ENCODE peak calls at places on chromosome 5, in five cellular contexts. D is heart right ventricle, B is AG04450, W is ovary, Z is HepG2. Y is an unnamed sample.

GRCh38 chr5:161507591-161507990 is 38.9 kb downstream of the GABRB2 start:
- DNase-seq in D (no peak), Z (no peak), W (no peak), B (no peak), Y (no peak)

GRCh38 chr5:127029513-127030258 is 672 bp downstream of the MARCHF3 start:
- DNase-seq in Z (peak; percentile 66), D (peak; percentile 50), B (no peak), W (peak; percentile 22), Y (no peak)

GRCh38 chr5:73940747-73941146 is 314.8 kb downstream of the ARHGEF28 start:
- DNase-seq in D (no peak), B (no peak), W (no peak), Z (no peak), Y (no peak)

GRCh38 chr5:127634007-127634406 is 14.9 kb upstream of the CTXN3 start:
- DNase-seq in Z (no peak), W (no peak), D (no peak), B (no peak), Y (no peak)

GRCh38 chr5:135307143-135307903 is 91.7 kb downstream of the MACROH2A1 start:
- DNase-seq in Z (no peak), D (no peak), B (no peak), W (no peak), Y (no peak)

GRCh38 chr5:115855959-115856358 is 14.2 kb downstream of the AP3S1 start:
- DNase-seq in B (no peak), Z (no peak), W (no peak), D (no peak), Y (no peak)

GRCh38 chr5:134524826-134525686 is at the start of gene JADE2:
- DNase-seq in B (no peak), Z (peak; percentile 40), D (peak; percentile 74), W (peak; percentile 78), Y (no peak)

GRCh38 chr5:149831492-149831891 is 101.4 kb downstream of the PPARGC1B start:
- DNase-seq in W (no peak), Z (no peak), D (no peak), B (no peak), Y (no peak)

GRCh38 chr5:134551891-134552290 is 26.4 kb downstream of the JADE2 start:
- DNase-seq in W (no peak), D (no peak), B (no peak), Z (no peak), Y (no peak)

GRCh38 chr5:40871177-40871576 is 30.0 kb downstream of the CARD6 start:
- DNase-seq in W (no peak), Z (no peak), D (no peak), B (no peak), Y (no peak)

GRCh38 chr5:159459951-159460538 is 129.8 kb upstream of the IL12B start:
- DNase-seq in W (no peak), Z (no peak), D (no peak), B (no peak), Y (no peak)

GRCh38 chr5:155838394-155838793 is 488.6 kb upstream of the SGCD start:
- DNase-seq in D (no peak), B (no peak), Z (no peak), W (no peak), Y (no peak)

GRCh38 chr5:172797800-172798199 is 26.8 kb upstream of the DUSP1 start:
- DNase-seq in Z (peak; percentile 54), D (no peak), B (no peak), W (no peak), Y (no peak)

GRCh38 chr5:107812570-107813141 is 141.9 kb upstream of the EFNA5 start:
- DNase-seq in Z (no peak), B (peak; percentile 66), W (no peak), D (peak; percentile 59), Y (no peak)

GRCh38 chr5:163880307-163880706 is 374.9 kb downstream of the MAT2B start:
- DNase-seq in Z (no peak), D (no peak), W (no peak), B (no peak), Y (no peak)

GRCh38 chr5:149860801-149861322 is 83.7 kb downstream of the PDE6A start:
- DNase-seq in W (no peak), B (no peak), Z (no peak), D (no peak), Y (peak; percentile 69)

GRCh38 chr5:169354263-169354662 is 53.3 kb upstream of the SLIT3 start:
- DNase-seq in B (no peak), W (no peak), Z (no peak), D (no peak), Y (no peak)

GRCh38 chr5:101942321-101942882 is 353.7 kb downstream of the SLCO4C1 start:
- DNase-seq in D (no peak), B (no peak), W (no peak), Z (peak; percentile 27), Y (peak; percentile 9)

GRCh38 chr5:143636951-143637528 is 174.9 kb upstream of the HMHB1 start:
- DNase-seq in Z (peak; percentile 84), B (no peak), W (no peak), D (no peak), Y (no peak)

GRCh38 chr5:136061630-136062381 is 33.0 kb downstream of the TGFBI start:
- DNase-seq in W (no peak), D (no peak), Z (no peak), B (no peak), Y (no peak)

GRCh38 chr5:172868924-172869565 is 35.0 kb downstream of the ERGIC1 start:
- DNase-seq in B (no peak), Z (peak; percentile 64), D (peak; percentile 81), W (peak; percentile 91), Y (peak; percentile 73)

GRCh38 chr5:123511290-123511647 is 708 bp upstream of the CSNK1G3 start:
- DNase-seq in W (no peak), Z (peak; percentile 24), D (no peak), B (no peak), Y (peak; percentile 25)

GRCh38 chr5:80097516-80097915 is 62.4 kb downstream of the THBS4 start:
- DNase-seq in W (no peak), D (no peak), Z (no peak), B (no peak), Y (no peak)

GRCh38 chr5:74851684-74852353 is 14.4 kb downstream of the FAM169A start:
- DNase-seq in B (no peak), W (no peak), Z (no peak), D (no peak), Y (no peak)

GRCh38 chr5:125049721-125050357 is 303.4 kb upstream of the ZNF608 start:
- DNase-seq in Z (no peak), W (no peak), D (no peak), B (no peak), Y (no peak)

GRCh38 chr5:96668725-96669124 is 6.5 kb downstream of the CAST start:
- DNase-seq in Z (no peak), D (no peak), W (no peak), B (no peak), Y (no peak)

GRCh38 chr5:84718377-84718776 is 333.7 kb upstream of the EDIL3 start:
- DNase-seq in D (no peak), B (no peak), Z (no peak), W (no peak), Y (no peak)

GRCh38 chr5:10984021-10984420 is 223.0 kb upstream of the DAP start:
- DNase-seq in D (no peak), Z (no peak), B (no peak), W (no peak), Y (no peak)

GRCh38 chr5:102713682-102714231 is 41.3 kb upstream of the PAM start:
- DNase-seq in D (no peak), B (no peak), W (no peak), Z (no peak), Y (no peak)

GRCh38 chr5:39716532-39716971 is 291.8 kb upstream of the DAB2 start:
- DNase-seq in B (no peak), W (no peak), D (peak; percentile 4), Z (peak; percentile 67), Y (no peak)
- TF ChIP-seq CTCF in B (peak; percentile 50), W (no peak), D (no peak), Z (peak; percentile 72), Y (peak; percentile 53)

DNA sequence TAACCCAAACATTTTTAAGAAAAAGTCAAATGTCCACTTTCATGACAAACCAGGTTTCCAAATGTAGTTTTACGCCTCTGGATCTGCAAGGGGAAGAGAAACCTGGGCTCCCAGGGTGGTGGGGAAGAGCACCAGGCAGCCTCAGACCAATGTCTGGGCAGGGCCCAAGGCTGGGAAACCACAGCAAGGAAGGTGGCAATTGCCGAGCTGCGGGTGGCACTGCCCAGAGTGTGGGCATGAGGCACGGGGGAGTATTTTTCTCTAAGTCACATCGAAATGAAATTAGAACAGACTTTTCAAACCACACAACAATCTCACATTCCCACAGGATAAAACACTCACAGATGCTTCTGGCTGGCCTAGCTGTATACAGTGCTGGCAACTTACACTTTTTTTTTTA is 32.6 kb upstream of the RASGEF1C start:
- DNase-seq in W (no peak), B (no peak), D (no peak), Z (no peak), Y (no peak)
- H3K27me3 ChIP-seq in W (no peaks in the 10 kb centered on the region), B (no peaks in the 10 kb centered on the region), D (no peaks in the 10 kb centered on the region), Z (no peaks in the 10 kb centered on the region), Y (no peaks in the 10 kb centered on the region)

GRCh38 chr5:92886751-92887150 is 694.3 kb downstream of the NR2F1-AS1 start:
- DNase-seq in B (no peak), W (no peak), Z (no peak), D (no peak), Y (no peak)

GRCh38 chr5:92884464-92884863 is 696.6 kb downstream of the NR2F1-AS1 start:
- DNase-seq in D (no peak), Z (no peak), B (no peak), W (no peak), Y (no peak)

GRCh38 chr5:92889140-92889539 is 691.9 kb downstream of the NR2F1-AS1 start:
- DNase-seq in W (no peak), D (no peak), B (no peak), Z (no peak), Y (no peak)

GRCh38 chr5:92887254-92887653 is 693.8 kb downstream of the NR2F1-AS1 start:
- DNase-seq in Z (peak; percentile 94), D (no peak), W (no peak), B (no peak), Y (no peak)

DNA sequence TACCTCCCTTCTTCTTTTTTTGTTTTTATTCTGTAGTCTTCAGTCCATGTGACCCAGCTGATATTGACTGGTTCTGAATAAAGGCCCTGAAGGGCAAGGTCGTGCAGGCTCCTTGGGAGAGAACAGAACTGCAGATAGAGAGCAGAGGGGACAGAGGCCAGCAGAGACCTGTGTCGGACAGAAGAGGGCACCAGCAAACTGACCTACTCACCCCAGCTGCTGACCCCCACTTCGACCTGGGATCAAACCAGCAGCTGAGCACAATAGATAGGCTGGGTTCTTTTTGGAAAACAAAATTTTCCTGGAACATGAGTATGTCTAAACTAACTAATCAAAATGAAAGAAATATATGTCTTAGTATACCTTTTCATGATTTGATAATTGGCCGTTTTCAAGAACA is 695.1 kb downstream of the NR2F1-AS1 start:
- DNase-seq in D (no peak), Z (peak; percentile 53), W (peak; percentile 25), B (no peak), Y (no peak)
- TF ChIP-seq CTCF in D (no peak), Z (peak; percentile 88), W (no peak), B (no peak), Y (no peak)

DNA sequence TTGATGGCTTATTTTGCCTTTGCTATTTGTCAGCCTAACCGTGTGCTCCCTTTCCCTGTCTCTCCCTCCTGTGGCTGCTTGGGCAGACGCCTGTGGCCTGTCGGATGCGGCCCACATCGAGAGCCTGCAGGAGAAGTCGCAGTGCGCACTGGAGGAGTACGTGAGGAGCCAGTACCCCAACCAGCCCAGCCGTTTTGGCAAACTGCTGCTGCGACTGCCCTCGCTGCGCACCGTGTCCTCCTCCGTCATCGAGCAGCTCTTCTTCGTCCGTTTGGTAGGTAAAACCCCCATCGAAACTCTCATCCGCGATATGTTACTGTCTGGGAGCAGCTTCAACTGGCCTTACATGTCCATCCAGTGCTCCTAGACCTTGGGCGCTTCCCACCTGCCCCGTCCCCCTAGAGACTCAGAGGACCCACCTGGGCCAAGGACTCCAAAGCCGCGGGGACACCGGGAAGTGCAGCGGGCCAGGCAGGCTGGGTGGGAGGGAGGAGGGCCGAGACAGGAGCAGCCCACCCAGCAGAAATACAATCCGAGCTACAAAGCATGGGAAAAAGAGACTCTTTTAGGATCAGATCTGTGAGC is 10.5 kb downstream of the NR2F1 start:
- DNase-seq in B (no peak), W (no peak), Z (no peak), D (no peak), Y (no peak)
- H3K27me3 ChIP-seq in B (no peaks in the 10 kb centered on the region), W (no peaks in the 10 kb centered on the region), Z (no peaks in the 10 kb centered on the region), D (peaks cover 92% of the 10 kb centered on the region), Y (no peaks in the 10 kb centered on the region)